ENCODE peak calls at places on chromosomes 12 and 14, in six cellular contexts. D is sigmoid colon, F is endothelial cell of umbilical vein, A is suprapubic skin, C is GM12878, J is stomach. Z is an unnamed sample.

GRCh38 chr12:120061815-120062214 is 54.7 kb downstream of the RAB35 start:
- DNase-seq in J (no peak), D (no peak), F (no peak), C (no peak), A (no peak), Z (no peak)

GRCh38 chr14:69592923-69593677 is 18.3 kb upstream of the SUSD6 start:
- DNase-seq in F (no peak), D (peak; percentile 77), C (no peak), A (no peak), J (no peak), Z (no peak)

GRCh38 chr12:129873458-129873857 is 30.4 kb downstream of the TMEM132D start:
- DNase-seq in A (no peak), C (no peak), D (no peak), F (no peak), J (no peak), Z (no peak)

GRCh38 chr14:85529803-85530574 is at the start of gene FLRT2:
- DNase-seq in F (peak; percentile 93), D (peak; percentile 74), A (peak; percentile 83), C (no peak), J (peak; percentile 39), Z (no peak)

GRCh38 chr12:122909442-122910288 is 13.7 kb upstream of the VPS37B start:
- DNase-seq in J (no peak), F (no peak), D (no peak), A (no peak), C (no peak), Z (no peak)

GRCh38 chr12:96985515-96986362 is 78.7 kb downstream of the NEDD1 start:
- DNase-seq in J (peak; percentile 35), D (no peak), C (no peak), F (peak; percentile 23), A (no peak), Z (peak; percentile 52)

GRCh38 chr14:32206552-32206951 is 3.5 kb upstream of the RNU6-8 start:
- DNase-seq in D (no peak), F (no peak), C (no peak), J (no peak), A (no peak), Z (no peak)

GRCh38 chr12:42213023-42213422 is 25.0 kb downstream of the YAF2 start:
- DNase-seq in D (no peak), F (peak; percentile 61), C (no peak), A (no peak), J (no peak), Z (no peak)

GRCh38 chr14:104886690-104887622 is 21.9 kb downstream of the CEP170B start:
- DNase-seq in D (peak; percentile 61), A (peak; percentile 61), J (no peak), F (no peak), C (no peak), Z (no peak)

GRCh38 chr12:28446031-28446430 is 255.8 kb downstream of the CCDC91 start:
- DNase-seq in J (no peak), A (no peak), D (no peak), F (no peak), C (no peak), Z (no peak)

GRCh38 chr14:21255385-21256101 is 13.7 kb downstream of the HNRNPC start:
- DNase-seq in F (peak; percentile 18), C (no peak), A (no peak), J (no peak), D (no peak), Z (no peak)

GRCh38 chr12:131091413-131091975 is 137.8 kb downstream of the ADGRD1 start:
- DNase-seq in A (no peak), J (no peak), D (peak; percentile 17), F (no peak), C (peak; percentile 80), Z (no peak)

GRCh38 chr14:65179918-65180724 is 77.8 kb upstream of the MAX start:
- DNase-seq in C (peak; percentile 94), A (peak; percentile 81), D (peak; percentile 67), F (peak; percentile 46), J (peak; percentile 67), Z (no peak)

GRCh38 chr14:54354096-54354495 is 42.7 kb upstream of the CDKN3 start:
- DNase-seq in D (no peak), F (no peak), C (no peak), J (no peak), A (no peak), Z (no peak)

GRCh38 chr14:54902143-54902520 is 494 bp downstream of the GCH1 start:
- DNase-seq in D (peak; percentile 87), A (peak; percentile 91), F (no peak), C (no peak), J (peak; percentile 82), Z (peak; percentile 35)

GRCh38 chr12:84644936-84645335 is 267.7 kb downstream of the SLC6A15 start:
- DNase-seq in C (no peak), J (no peak), F (no peak), D (no peak), A (no peak), Z (no peak)

GRCh38 chr12:103928736-103929050 is 1.5 kb upstream of the HSP90B1 start:
- DNase-seq in D (no peak), C (peak; percentile 80), J (peak; percentile 33), A (no peak), F (no peak), Z (no peak)

GRCh38 chr14:76109087-76109880 is 42.4 kb upstream of the GPATCH2L start:
- DNase-seq in F (no peak), A (no peak), C (no peak), J (no peak), D (no peak), Z (no peak)

GRCh38 chr12:100672075-100672592 is 98.7 kb downstream of the GAS2L3 start:
- DNase-seq in D (no peak), F (peak; percentile 6), A (no peak), C (no peak), J (no peak), Z (peak; percentile 23)

GRCh38 chr14:20632831-20633771 is 8.4 kb downstream of the OR6S1 start:
- DNase-seq in C (peak; percentile 76), D (peak; percentile 75), A (no peak), J (peak; percentile 43), F (peak; percentile 61), Z (peak; percentile 65)

GRCh38 chr14:49893309-49894213 is 679 bp downstream of the ARF6 start:
- DNase-seq in A (peak; percentile 84), C (no peak), D (peak; percentile 84), F (peak; percentile 42), J (peak; percentile 67), Z (peak; percentile 59)

GRCh38 chr14:100083706-100084105 is 18.5 kb downstream of the EVL start:
- DNase-seq in C (no peak), A (no peak), J (no peak), D (no peak), F (no peak), Z (no peak)

GRCh38 chr12:93518725-93519124 is 51.4 kb downstream of the MRPL42 start:
- DNase-seq in C (no peak), F (no peak), A (no peak), D (no peak), J (no peak), Z (no peak)

GRCh38 chr12:45329702-45330101 is 113.8 kb downstream of the ANO6 start:
- DNase-seq in D (no peak), F (no peak), C (no peak), A (no peak), J (no peak), Z (no peak)

GRCh38 chr14:73739174-73739898 is 25.2 kb upstream of the PNMA1 start:
- DNase-seq in J (no peak), C (no peak), D (peak; percentile 64), F (no peak), A (peak; percentile 66), Z (no peak)

GRCh38 chr12:29725587-29726320 is 58.0 kb downstream of the TMTC1 start:
- DNase-seq in D (peak; percentile 72), F (peak; percentile 84), J (no peak), A (no peak), C (peak; percentile 54), Z (no peak)

GRCh38 chr12:103279444-103279843 is 216.3 kb downstream of the C12orf42 start:
- DNase-seq in C (peak; percentile 93), F (no peak), A (no peak), J (no peak), D (no peak), Z (peak; percentile 21)

GRCh38 chr12:106976013-106976658 is 10.8 kb downstream of the MTERF2 start:
- DNase-seq in A (no peak), J (no peak), D (no peak), F (peak; percentile 82), C (no peak), Z (no peak)
- TF ChIP-seq POLR2AphosphoS5 in A (no peak), J (no peak), D (no peak), F (peak; percentile 17), C (no peak), Z (no peak)

GRCh38 chr12:6641131-6641530 is 5.4 kb upstream of the LPAR5 start:
- DNase-seq in A (no peak), J (no peak), D (no peak), C (no peak), F (no peak), Z (no peak)

GRCh38 chr12:6640497-6640896 is 4.7 kb upstream of the LPAR5 start:
- DNase-seq in A (no peak), C (no peak), J (no peak), F (no peak), D (no peak), Z (no peak)

GRCh38 chr12:6638305-6638704 is 2.5 kb upstream of the LPAR5 start:
- DNase-seq in D (no peak), F (no peak), A (no peak), C (no peak), J (no peak), Z (no peak)

GRCh38 chr12:6635856-6636521 is at the start of gene LPAR5:
- DNase-seq in D (no peak), J (peak; percentile 78), A (peak; percentile 81), C (no peak), F (no peak), Z (no peak)

GRCh38 chr12:6639151-6639773 is 3.5 kb upstream of the LPAR5 start:
- DNase-seq in J (no peak), A (no peak), D (no peak), C (no peak), F (peak; percentile 91), Z (no peak)
- TF ChIP-seq POLR2AphosphoS5 in J (no peak), A (no peak), D (no peak), C (no peak), F (peak; percentile 47), Z (no peak)

GRCh38 chr12:64173456-64173855 is 48.6 kb downstream of the KICS2 start:
- DNase-seq in D (no peak), F (no peak), C (no peak), J (no peak), A (no peak), Z (no peak)

GRCh38 chr12:64175254-64175945 is 46.7 kb downstream of the KICS2 start:
- DNase-seq in D (no peak), C (no peak), J (no peak), A (no peak), F (no peak), Z (no peak)

GRCh38 chr12:64178122-64178521 is 44.0 kb downstream of the KICS2 start:
- DNase-seq in A (no peak), C (no peak), F (peak; percentile 53), J (no peak), D (no peak), Z (no peak)

GRCh38 chr12:64180951-64181350 is 41.1 kb downstream of the KICS2 start:
- DNase-seq in D (no peak), A (no peak), C (no peak), J (no peak), F (peak; percentile 69), Z (no peak)

GRCh38 chr12:64177001-64177400 is 45.1 kb downstream of the KICS2 start:
- DNase-seq in F (peak; percentile 81), C (no peak), A (no peak), J (no peak), D (no peak), Z (no peak)
- TF ChIP-seq POLR2AphosphoS5 in F (no peak), C (no peak), A (no peak), J (no peak), D (no peak), Z (no peak)

GRCh38 chr14:68113328-68113930 is 293.9 kb downstream of the RAD51B start:
- DNase-seq in A (no peak), D (no peak), J (no peak), C (no peak), F (no peak), Z (no peak)
- TF ChIP-seq POLR2AphosphoS5 in A (no peak), D (no peak), J (no peak), C (no peak), F (no peak), Z (no peak)